ENCODE peak calls at places on chromosomes 5 and 9, in five cellular contexts. One of them, this sample, is unnamed.

GRCh38 chr9:134175808-134176598 is 11.6 kb upstream of the RNU6ATAC start:
- DNase-seq in sigmoid colon: no peak
- DNase-seq in G401: no peak
- DNase-seq in CD8-positive, alpha-beta T cell: no peak
- DNase-seq in heart left ventricle: peak; percentile 60
- DNase-seq in this sample: no peak

GRCh38 chr9:4371108-4371507 is 71.2 kb upstream of the GLIS3 start:
- DNase-seq in sigmoid colon: no peak
- DNase-seq in G401: no peak
- DNase-seq in CD8-positive, alpha-beta T cell: no peak
- DNase-seq in heart left ventricle: no peak
- DNase-seq in this sample: peak; percentile 89

GRCh38 chr5:145834917-145835838 is at the start of gene PRELID2:
- DNase-seq in sigmoid colon: peak; percentile 92
- DNase-seq in G401: peak; percentile 43
- DNase-seq in CD8-positive, alpha-beta T cell: peak; percentile 11
- DNase-seq in heart left ventricle: peak; percentile 91
- DNase-seq in this sample: peak; percentile 75

GRCh38 chr9:126488310-126488709 is 125.4 kb upstream of the LMX1B start:
- DNase-seq in sigmoid colon: no peak
- DNase-seq in G401: no peak
- DNase-seq in CD8-positive, alpha-beta T cell: no peak
- DNase-seq in heart left ventricle: peak; percentile 55
- DNase-seq in this sample: no peak

GRCh38 chr5:39526914-39527477 is 102.2 kb upstream of the DAB2 start:
- DNase-seq in sigmoid colon: no peak
- DNase-seq in G401: no peak
- DNase-seq in CD8-positive, alpha-beta T cell: no peak
- DNase-seq in heart left ventricle: no peak
- DNase-seq in this sample: no peak

GRCh38 chr5:83306572-83307241 is 164.8 kb upstream of the VCAN start:
- DNase-seq in sigmoid colon: peak; percentile 76
- DNase-seq in G401: no peak
- DNase-seq in CD8-positive, alpha-beta T cell: no peak
- DNase-seq in heart left ventricle: no peak
- DNase-seq in this sample: peak; percentile 34

GRCh38 chr9:4298255-4299005 is 1.4 kb downstream of the GLIS3 start:
- DNase-seq in sigmoid colon: peak; percentile 70
- DNase-seq in G401: no peak
- DNase-seq in CD8-positive, alpha-beta T cell: no peak
- DNase-seq in heart left ventricle: peak; percentile 67
- DNase-seq in this sample: no peak

GRCh38 chr9:14170973-14171596 is 142.9 kb downstream of the NFIB start:
- DNase-seq in sigmoid colon: no peak
- DNase-seq in G401: no peak
- DNase-seq in CD8-positive, alpha-beta T cell: no peak
- DNase-seq in heart left ventricle: no peak
- DNase-seq in this sample: peak; percentile 37

GRCh38 chr5:6745706-6746217 is 32.5 kb downstream of the TENT4A start:
- DNase-seq in sigmoid colon: peak; percentile 18
- DNase-seq in G401: peak; percentile 77
- DNase-seq in CD8-positive, alpha-beta T cell: no peak
- DNase-seq in heart left ventricle: no peak
- DNase-seq in this sample: peak; percentile 39

GRCh38 chr5:10323588-10324488 is 16.1 kb upstream of the CMBL start:
- DNase-seq in sigmoid colon: no peak
- DNase-seq in G401: no peak
- DNase-seq in CD8-positive, alpha-beta T cell: no peak
- DNase-seq in heart left ventricle: no peak
- DNase-seq in this sample: no peak

GRCh38 chr5:122515709-122516431 is 203.8 kb downstream of the SNCAIP start:
- DNase-seq in sigmoid colon: peak; percentile 67
- DNase-seq in G401: peak; percentile 27
- DNase-seq in CD8-positive, alpha-beta T cell: no peak
- DNase-seq in heart left ventricle: no peak
- DNase-seq in this sample: peak; percentile 13

GRCh38 chr9:106619211-106619610 is 243.8 kb upstream of the ZNF462 start:
- DNase-seq in sigmoid colon: no peak
- DNase-seq in G401: no peak
- DNase-seq in CD8-positive, alpha-beta T cell: no peak
- DNase-seq in heart left ventricle: no peak
- DNase-seq in this sample: peak; percentile 82

GRCh38 chr9:124394596-124394995 is 20.6 kb downstream of the PSMB7 start:
- DNase-seq in sigmoid colon: no peak
- DNase-seq in G401: no peak
- DNase-seq in CD8-positive, alpha-beta T cell: no peak
- DNase-seq in heart left ventricle: no peak
- DNase-seq in this sample: no peak